ENCODE peak calls at places on chromosomes 13 and 19, in five cellular contexts. One of them, this sample, is unnamed.

GRCh38 chr19:6402834-6403608 is 10.1 kb upstream of the GTF2F1 start:
- DNase-seq in heart right ventricle: no peak
- DNase-seq in A549: no peak
- DNase-seq in RWPE2: no peak
- DNase-seq in thoracic aorta: no peak
- DNase-seq in this sample: no peak

GRCh38 chr19:21233691-21234090 is 91.9 kb downstream of the ZNF431 start:
- DNase-seq in heart right ventricle: no peak
- DNase-seq in A549: no peak
- DNase-seq in RWPE2: no peak
- DNase-seq in thoracic aorta: no peak
- DNase-seq in this sample: no peak

GRCh38 chr13:49503951-49504350 is 8.2 kb downstream of the PHF11 start:
- DNase-seq in heart right ventricle: no peak
- DNase-seq in A549: no peak
- DNase-seq in RWPE2: no peak
- DNase-seq in thoracic aorta: no peak
- DNase-seq in this sample: no peak

GRCh38 chr19:14015454-14016035 is 9.4 kb upstream of the RFX1 start:
- DNase-seq in heart right ventricle: no peak
- DNase-seq in A549: no peak
- DNase-seq in RWPE2: no peak
- DNase-seq in thoracic aorta: no peak
- DNase-seq in this sample: no peak

GRCh38 chr13:48291730-48292129 is 11.8 kb upstream of the RB1 start:
- DNase-seq in heart right ventricle: no peak
- DNase-seq in A549: no peak
- DNase-seq in RWPE2: no peak
- DNase-seq in thoracic aorta: no peak
- DNase-seq in this sample: no peak

GRCh38 chr13:108925070-108925469 is 295.7 kb downstream of the MYO16 start:
- DNase-seq in heart right ventricle: no peak
- DNase-seq in A549: no peak
- DNase-seq in RWPE2: no peak
- DNase-seq in thoracic aorta: no peak
- DNase-seq in this sample: no peak

GRCh38 chr19:15149704-15150103 is 42.5 kb downstream of the SYDE1 start:
- DNase-seq in heart right ventricle: no peak
- DNase-seq in A549: no peak
- DNase-seq in RWPE2: no peak
- DNase-seq in thoracic aorta: no peak
- DNase-seq in this sample: no peak

GRCh38 chr19:49691243-49692101 is 556 bp downstream of the CPT1C start:
- DNase-seq in heart right ventricle: no peak
- DNase-seq in A549: no peak
- DNase-seq in RWPE2: peak
- DNase-seq in thoracic aorta: no peak
- DNase-seq in this sample: no peak

GRCh38 chr19:42114412-42114811 is 17.8 kb downstream of the POU2F2 start:
- DNase-seq in heart right ventricle: no peak
- DNase-seq in A549: no peak
- DNase-seq in RWPE2: no peak
- DNase-seq in thoracic aorta: no peak
- DNase-seq in this sample: no peak

GRCh38 chr13:84609716-84610115 is 727.4 kb upstream of the SLITRK1 start:
- DNase-seq in heart right ventricle: no peak
- DNase-seq in A549: peak
- DNase-seq in RWPE2: no peak
- DNase-seq in thoracic aorta: no peak
- DNase-seq in this sample: no peak

DNA sequence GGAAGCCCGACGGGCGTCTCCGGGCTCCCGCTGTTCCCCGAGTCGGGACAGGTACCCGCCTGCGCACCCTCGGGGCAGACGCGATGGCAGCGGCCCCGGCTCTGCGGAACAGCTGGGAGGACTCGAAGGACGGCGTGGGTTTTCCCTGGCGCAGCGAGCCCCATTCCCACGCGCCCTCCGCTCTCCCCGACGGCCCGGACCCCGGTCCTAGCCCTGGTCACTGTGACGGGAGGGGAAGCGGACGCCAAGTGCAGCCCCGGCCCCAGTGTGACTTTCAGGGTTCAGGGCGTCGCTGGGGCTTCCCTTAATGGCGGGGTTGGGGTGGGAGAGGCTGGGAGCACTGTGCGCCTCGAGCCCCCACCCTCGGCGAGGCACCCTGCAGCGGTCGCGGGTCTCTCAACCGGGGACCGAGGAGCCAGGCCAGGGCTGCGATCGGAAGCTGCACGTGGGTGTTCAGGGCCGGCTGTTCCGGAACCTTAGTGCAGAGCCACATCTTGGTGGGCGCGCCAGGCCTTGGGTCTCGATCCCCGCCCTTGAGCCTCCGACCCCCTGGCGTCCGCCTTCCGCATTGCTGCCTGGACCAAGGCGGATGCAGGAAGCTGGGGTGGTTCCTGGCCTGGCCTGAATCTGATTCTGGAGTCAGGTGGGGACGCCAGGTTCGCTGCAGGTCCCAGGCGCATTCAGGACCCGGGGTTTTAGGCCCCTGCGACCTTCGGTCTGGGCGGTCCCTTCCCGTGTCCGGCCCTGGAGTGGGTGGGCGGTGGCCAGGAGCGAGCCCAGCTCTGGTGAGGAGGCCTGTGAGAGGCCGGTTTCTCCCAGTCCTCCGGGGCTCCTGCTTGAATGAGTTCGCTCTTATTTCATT is 3.5 kb downstream of the LGALS7B start:
- DNase-seq in heart right ventricle: no peak
- DNase-seq in A549: no peak
- DNase-seq in RWPE2: no peak
- DNase-seq in thoracic aorta: no peak
- DNase-seq in this sample: no peak
- TF ChIP-seq CTCF in heart right ventricle: peak
- TF ChIP-seq CTCF in A549: no peak
- TF ChIP-seq CTCF in RWPE2: no peak
- TF ChIP-seq CTCF in thoracic aorta: peak
- TF ChIP-seq CTCF in this sample: no peak

GRCh38 chr13:76969488-76970365 is 21.4 kb downstream of the ACOD1 start:
- DNase-seq in heart right ventricle: no peak
- DNase-seq in A549: no peak
- DNase-seq in RWPE2: no peak
- DNase-seq in thoracic aorta: no peak
- DNase-seq in this sample: no peak
- H3K27ac ChIP-seq in heart right ventricle: no peak
- H3K27ac ChIP-seq in A549: no peak
- H3K27ac ChIP-seq in RWPE2: no peak
- H3K27ac ChIP-seq in thoracic aorta: no peak
- H3K27ac ChIP-seq in this sample: no peak

GRCh38 chr13:41649659-41650058 is 192.3 kb downstream of the RGCC start:
- DNase-seq in heart right ventricle: no peak
- DNase-seq in A549: peak
- DNase-seq in RWPE2: no peak
- DNase-seq in thoracic aorta: no peak
- DNase-seq in this sample: no peak
- TF ChIP-seq CTCF in heart right ventricle: no peak
- TF ChIP-seq CTCF in A549: no peak
- TF ChIP-seq CTCF in RWPE2: no peak
- TF ChIP-seq CTCF in thoracic aorta: no peak
- TF ChIP-seq CTCF in this sample: no peak

GRCh38 chr13:41716236-41716635 is 244.7 kb downstream of the VWA8 start:
- DNase-seq in heart right ventricle: no peak
- DNase-seq in A549: no peak
- DNase-seq in RWPE2: no peak
- DNase-seq in thoracic aorta: no peak
- DNase-seq in this sample: no peak

GRCh38 chr13:41722684-41723083 is 238.2 kb downstream of the VWA8 start:
- DNase-seq in heart right ventricle: no peak
- DNase-seq in A549: no peak
- DNase-seq in RWPE2: no peak
- DNase-seq in thoracic aorta: no peak
- DNase-seq in this sample: no peak

GRCh38 chr13:41723136-41723535 is 237.8 kb downstream of the VWA8 start:
- DNase-seq in heart right ventricle: no peak
- DNase-seq in A549: no peak
- DNase-seq in RWPE2: no peak
- DNase-seq in thoracic aorta: no peak
- DNase-seq in this sample: no peak

DNA sequence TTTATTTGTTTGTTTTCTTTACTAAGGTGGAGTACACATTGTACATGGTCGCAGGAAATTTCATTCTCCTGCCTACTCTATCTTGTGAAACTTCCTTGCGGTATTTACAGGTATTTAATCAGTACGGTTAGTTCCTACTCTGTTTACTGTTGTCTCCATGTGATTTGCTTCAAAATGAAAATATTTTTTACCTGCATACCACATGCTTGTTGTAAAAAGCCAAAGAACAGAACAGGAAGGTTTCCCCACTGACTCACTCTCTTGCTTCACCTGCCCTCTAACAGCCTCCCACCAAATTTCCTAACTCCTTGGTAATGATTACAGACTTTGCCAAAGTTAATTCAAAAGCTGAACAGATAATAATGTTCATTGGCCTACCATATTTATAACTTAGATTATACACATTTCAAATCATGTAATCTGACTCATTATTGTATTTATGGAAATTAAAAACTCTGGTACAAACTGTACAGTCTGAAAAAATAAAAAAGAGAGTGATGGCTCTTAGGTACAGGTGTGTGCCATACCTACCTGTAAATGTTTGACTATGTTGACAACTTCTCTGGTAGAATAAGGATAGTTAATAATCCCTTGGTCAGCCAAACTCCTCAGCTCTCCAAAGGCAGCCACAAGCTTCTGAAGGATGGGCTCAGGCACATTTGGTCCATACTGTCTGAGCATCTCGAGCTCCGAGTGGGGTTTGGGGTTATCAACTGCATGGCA is 239.9 kb downstream of the VWA8 start:
- DNase-seq in heart right ventricle: no peak
- DNase-seq in A549: no peak
- DNase-seq in RWPE2: no peak
- DNase-seq in thoracic aorta: no peak
- DNase-seq in this sample: no peak
- H3K27ac ChIP-seq in heart right ventricle: no peak
- H3K27ac ChIP-seq in A549: no peak
- H3K27ac ChIP-seq in RWPE2: no peak
- H3K27ac ChIP-seq in thoracic aorta: no peak
- H3K27ac ChIP-seq in this sample: no peak

DNA sequence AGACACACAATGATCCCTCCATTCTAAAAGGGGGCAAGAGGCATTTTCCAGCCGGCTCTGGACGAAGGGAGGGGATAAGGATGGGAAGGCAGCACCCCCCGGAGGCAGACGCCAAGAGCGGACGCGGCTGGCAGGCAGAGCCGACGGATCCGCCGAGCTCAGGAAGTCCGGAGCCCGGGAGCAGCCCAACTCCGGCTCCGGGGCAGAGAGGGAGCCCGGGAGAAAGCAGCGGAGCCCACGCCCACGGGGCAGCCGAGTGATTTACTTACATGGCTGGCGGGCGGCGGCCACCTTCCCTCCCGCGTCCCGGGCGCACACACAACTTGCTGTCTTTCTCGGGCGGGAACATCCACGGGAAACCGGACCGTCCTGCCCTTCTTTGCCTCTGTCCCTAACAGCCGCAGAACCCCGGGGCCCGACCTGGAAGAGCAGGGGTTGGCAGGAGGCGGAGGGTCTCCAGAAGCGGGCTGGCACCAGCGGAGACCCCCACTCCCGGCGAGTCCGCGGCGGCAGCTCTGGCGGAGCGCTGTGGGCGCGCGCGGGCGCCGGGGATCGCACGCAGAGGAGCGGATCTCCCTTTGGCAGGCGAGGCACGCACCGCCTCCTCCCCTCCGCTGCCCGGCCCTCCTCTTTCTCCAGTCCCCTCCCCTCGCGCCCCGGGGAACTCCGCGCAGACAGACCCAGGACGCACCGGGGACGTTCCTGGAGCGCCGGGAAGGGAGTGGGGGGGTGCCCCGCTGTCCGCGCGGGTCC is at the start of gene LHFPL6:
- DNase-seq in heart right ventricle: peak
- DNase-seq in A549: peak
- DNase-seq in RWPE2: peak
- DNase-seq in thoracic aorta: peak
- DNase-seq in this sample: peak
- TF ChIP-seq CTCF in heart right ventricle: no peak
- TF ChIP-seq CTCF in A549: peak
- TF ChIP-seq CTCF in RWPE2: peak
- TF ChIP-seq CTCF in thoracic aorta: no peak
- TF ChIP-seq CTCF in this sample: peak

GRCh38 chr13:35479223-35479536 is 2.7 kb upstream of the MAB21L1 start:
- DNase-seq in heart right ventricle: no peak
- DNase-seq in A549: no peak
- DNase-seq in RWPE2: no peak
- DNase-seq in thoracic aorta: no peak
- DNase-seq in this sample: no peak
- H3K27ac ChIP-seq in heart right ventricle: no peak
- H3K27ac ChIP-seq in A549: no peak
- H3K27ac ChIP-seq in RWPE2: no peak
- H3K27ac ChIP-seq in thoracic aorta: no peak
- H3K27ac ChIP-seq in this sample: no peak

GRCh38 chr19:30001794-30002193 is 59.8 kb downstream of the URI1 start:
- DNase-seq in heart right ventricle: no peak
- DNase-seq in A549: peak
- DNase-seq in RWPE2: no peak
- DNase-seq in thoracic aorta: no peak
- DNase-seq in this sample: no peak
- TF ChIP-seq CTCF in heart right ventricle: no peak
- TF ChIP-seq CTCF in A549: no peak
- TF ChIP-seq CTCF in RWPE2: no peak
- TF ChIP-seq CTCF in thoracic aorta: no peak
- TF ChIP-seq CTCF in this sample: no peak

GRCh38 chr13:30107536-30108136 is 199.7 kb downstream of the KATNAL1 start:
- DNase-seq in heart right ventricle: no peak
- DNase-seq in A549: peak
- DNase-seq in RWPE2: no peak
- DNase-seq in thoracic aorta: no peak
- DNase-seq in this sample: no peak

GRCh38 chr13:30107126-30107525 is 200.2 kb downstream of the KATNAL1 start:
- DNase-seq in heart right ventricle: no peak
- DNase-seq in A549: no peak
- DNase-seq in RWPE2: no peak
- DNase-seq in thoracic aorta: no peak
- DNase-seq in this sample: no peak

GRCh38 chr13:30109471-30110135 is 197.7 kb downstream of the KATNAL1 start:
- DNase-seq in heart right ventricle: no peak
- DNase-seq in A549: no peak
- DNase-seq in RWPE2: no peak
- DNase-seq in thoracic aorta: no peak
- DNase-seq in this sample: no peak

GRCh38 chr13:30108913-30109237 is 198.5 kb downstream of the KATNAL1 start:
- DNase-seq in heart right ventricle: no peak
- DNase-seq in A549: no peak
- DNase-seq in RWPE2: peak
- DNase-seq in thoracic aorta: no peak
- DNase-seq in this sample: no peak

GRCh38 chr13:30108216-30108912 is 199.0 kb downstream of the KATNAL1 start:
- DNase-seq in heart right ventricle: no peak
- DNase-seq in A549: no peak
- DNase-seq in RWPE2: no peak
- DNase-seq in thoracic aorta: no peak
- DNase-seq in this sample: no peak
- H3K27ac ChIP-seq in heart right ventricle: no peak
- H3K27ac ChIP-seq in A549: no peak
- H3K27ac ChIP-seq in RWPE2: peak
- H3K27ac ChIP-seq in thoracic aorta: no peak
- H3K27ac ChIP-seq in this sample: no peak